ENCODE peak calls at places on chromosome 12, in ten cellular contexts. One of them, this sample, is unnamed.

GRCh38 chr12:113292091-113292490 is 42.8 kb downstream of the SLC8B1 start:
- DNase-seq in GM13976: no peak
- DNase-seq in GM04504: no peak
- DNase-seq in A549: no peak
- DNase-seq in bronchial epithelial cell: peak
- DNase-seq in right cardiac atrium: no peak
- DNase-seq in sciatic nerve: no peak
- DNase-seq in mucosa of gallbladder: no peak
- DNase-seq in neural crest cell: no peak
- DNase-seq in lung: no peak
- DNase-seq in this sample: no peak

GRCh38 chr12:84738481-84738972 is 174.1 kb downstream of the SLC6A15 start:
- DNase-seq in GM04504: peak
- DNase-seq in bronchial epithelial cell: peak
- DNase-seq in A549: no peak
- DNase-seq in neural crest cell: no peak
- DNase-seq in right cardiac atrium: no peak
- DNase-seq in lung: no peak
- DNase-seq in sciatic nerve: no peak
- DNase-seq in GM13976: no peak
- DNase-seq in mucosa of gallbladder: no peak
- DNase-seq in this sample: no peak

GRCh38 chr12:130043685-130044421 is 118.4 kb upstream of the FZD10 start:
- DNase-seq in A549: no peak
- DNase-seq in GM04504: no peak
- DNase-seq in sciatic nerve: no peak
- DNase-seq in mucosa of gallbladder: no peak
- DNase-seq in GM13976: no peak
- DNase-seq in lung: no peak
- DNase-seq in neural crest cell: no peak
- DNase-seq in right cardiac atrium: no peak
- DNase-seq in bronchial epithelial cell: no peak
- DNase-seq in this sample: no peak

GRCh38 chr12:69396041-69396440 is 36.5 kb downstream of the YEATS4 start:
- DNase-seq in GM13976: no peak
- DNase-seq in A549: no peak
- DNase-seq in GM04504: no peak
- DNase-seq in neural crest cell: no peak
- DNase-seq in sciatic nerve: no peak
- DNase-seq in mucosa of gallbladder: no peak
- DNase-seq in lung: no peak
- DNase-seq in bronchial epithelial cell: peak
- DNase-seq in right cardiac atrium: no peak
- DNase-seq in this sample: no peak

GRCh38 chr12:77343291-77343690 is 277.9 kb upstream of the E2F7 start:
- DNase-seq in mucosa of gallbladder: no peak
- DNase-seq in lung: no peak
- DNase-seq in GM04504: no peak
- DNase-seq in A549: no peak
- DNase-seq in sciatic nerve: no peak
- DNase-seq in neural crest cell: no peak
- DNase-seq in right cardiac atrium: no peak
- DNase-seq in bronchial epithelial cell: peak
- DNase-seq in GM13976: no peak
- DNase-seq in this sample: no peak

GRCh38 chr12:9813821-9814798 is 13.2 kb upstream of the KLRF1 start:
- DNase-seq in lung: peak
- DNase-seq in right cardiac atrium: peak
- DNase-seq in neural crest cell: peak
- DNase-seq in bronchial epithelial cell: peak
- DNase-seq in A549: peak
- DNase-seq in sciatic nerve: peak
- DNase-seq in GM04504: peak
- DNase-seq in GM13976: peak
- DNase-seq in mucosa of gallbladder: peak
- DNase-seq in this sample: peak

GRCh38 chr12:90854136-90854689 is 100.8 kb downstream of the CCER1 start:
- DNase-seq in neural crest cell: no peak
- DNase-seq in sciatic nerve: no peak
- DNase-seq in mucosa of gallbladder: no peak
- DNase-seq in bronchial epithelial cell: peak
- DNase-seq in right cardiac atrium: no peak
- DNase-seq in GM13976: peak
- DNase-seq in A549: peak
- DNase-seq in GM04504: peak
- DNase-seq in lung: no peak
- DNase-seq in this sample: peak

GRCh38 chr12:116691205-116691604 is 46.7 kb downstream of the SPRING1 start:
- DNase-seq in A549: no peak
- DNase-seq in GM04504: no peak
- DNase-seq in lung: no peak
- DNase-seq in GM13976: no peak
- DNase-seq in sciatic nerve: no peak
- DNase-seq in right cardiac atrium: no peak
- DNase-seq in bronchial epithelial cell: no peak
- DNase-seq in mucosa of gallbladder: no peak
- DNase-seq in neural crest cell: no peak
- DNase-seq in this sample: no peak

GRCh38 chr12:99131761-99132199 is 486.7 kb downstream of the APAF1 start:
- DNase-seq in GM04504: no peak
- DNase-seq in neural crest cell: peak
- DNase-seq in right cardiac atrium: peak
- DNase-seq in lung: no peak
- DNase-seq in GM13976: peak
- DNase-seq in mucosa of gallbladder: no peak
- DNase-seq in sciatic nerve: no peak
- DNase-seq in A549: no peak
- DNase-seq in bronchial epithelial cell: no peak
- DNase-seq in this sample: peak

GRCh38 chr12:111410229-111411186 is 4.8 kb downstream of the SH2B3 start:
- DNase-seq in GM04504: no peak
- DNase-seq in lung: no peak
- DNase-seq in bronchial epithelial cell: no peak
- DNase-seq in A549: no peak
- DNase-seq in sciatic nerve: no peak
- DNase-seq in mucosa of gallbladder: no peak
- DNase-seq in GM13976: peak
- DNase-seq in right cardiac atrium: peak
- DNase-seq in neural crest cell: no peak
- DNase-seq in this sample: no peak

GRCh38 chr12:10718279-10718821 is 4.8 kb downstream of the YBX3 start:
- DNase-seq in lung: no peak
- DNase-seq in GM13976: no peak
- DNase-seq in bronchial epithelial cell: peak
- DNase-seq in neural crest cell: no peak
- DNase-seq in GM04504: peak
- DNase-seq in A549: no peak
- DNase-seq in mucosa of gallbladder: no peak
- DNase-seq in right cardiac atrium: no peak
- DNase-seq in sciatic nerve: no peak
- DNase-seq in this sample: peak

GRCh38 chr12:26197832-26198231 is 2.5 kb downstream of the SSPN start:
- DNase-seq in lung: no peak
- DNase-seq in bronchial epithelial cell: no peak
- DNase-seq in GM04504: no peak
- DNase-seq in mucosa of gallbladder: no peak
- DNase-seq in neural crest cell: no peak
- DNase-seq in A549: no peak
- DNase-seq in sciatic nerve: no peak
- DNase-seq in right cardiac atrium: no peak
- DNase-seq in GM13976: no peak
- DNase-seq in this sample: no peak

GRCh38 chr12:76444408-76444984 is 96.3 kb upstream of the BBS10 start:
- DNase-seq in right cardiac atrium: no peak
- DNase-seq in mucosa of gallbladder: no peak
- DNase-seq in A549: no peak
- DNase-seq in neural crest cell: no peak
- DNase-seq in GM04504: no peak
- DNase-seq in GM13976: no peak
- DNase-seq in lung: no peak
- DNase-seq in bronchial epithelial cell: peak
- DNase-seq in sciatic nerve: no peak
- DNase-seq in this sample: no peak

GRCh38 chr12:93894391-93895095 is 217.4 kb downstream of the CRADD start:
- DNase-seq in neural crest cell: no peak
- DNase-seq in right cardiac atrium: peak
- DNase-seq in lung: peak
- DNase-seq in GM13976: no peak
- DNase-seq in A549: no peak
- DNase-seq in bronchial epithelial cell: no peak
- DNase-seq in mucosa of gallbladder: peak
- DNase-seq in sciatic nerve: peak
- DNase-seq in GM04504: peak
- DNase-seq in this sample: peak

GRCh38 chr12:46373303-46374182 is 970 bp upstream of the SLC38A2 start:
- DNase-seq in A549: peak
- DNase-seq in mucosa of gallbladder: peak
- DNase-seq in sciatic nerve: peak
- DNase-seq in bronchial epithelial cell: no peak
- DNase-seq in GM13976: peak
- DNase-seq in right cardiac atrium: peak
- DNase-seq in GM04504: no peak
- DNase-seq in neural crest cell: peak
- DNase-seq in lung: peak
- DNase-seq in this sample: peak

GRCh38 chr12:111686574-111687105 is 787 bp downstream of the ACAD10 start:
- DNase-seq in GM04504: no peak
- DNase-seq in mucosa of gallbladder: no peak
- DNase-seq in sciatic nerve: no peak
- DNase-seq in right cardiac atrium: no peak
- DNase-seq in lung: no peak
- DNase-seq in neural crest cell: no peak
- DNase-seq in GM13976: no peak
- DNase-seq in A549: no peak
- DNase-seq in bronchial epithelial cell: peak
- DNase-seq in this sample: no peak

GRCh38 chr12:108333898-108334699 is 5.0 kb downstream of the CMKLR1 start:
- DNase-seq in neural crest cell: no peak
- DNase-seq in mucosa of gallbladder: no peak
- DNase-seq in GM13976: peak
- DNase-seq in bronchial epithelial cell: peak
- DNase-seq in A549: no peak
- DNase-seq in right cardiac atrium: no peak
- DNase-seq in sciatic nerve: no peak
- DNase-seq in GM04504: no peak
- DNase-seq in lung: no peak
- DNase-seq in this sample: no peak

GRCh38 chr12:4269279-4269991 is 4.1 kb upstream of the CCND2 start:
- DNase-seq in sciatic nerve: peak
- DNase-seq in right cardiac atrium: peak
- DNase-seq in mucosa of gallbladder: peak
- DNase-seq in lung: peak
- DNase-seq in A549: no peak
- DNase-seq in GM04504: no peak
- DNase-seq in neural crest cell: peak
- DNase-seq in bronchial epithelial cell: peak
- DNase-seq in GM13976: peak
- DNase-seq in this sample: peak

GRCh38 chr12:104672501-104673265 is 215.9 kb downstream of the CHST11 start:
- DNase-seq in neural crest cell: no peak
- DNase-seq in right cardiac atrium: peak
- DNase-seq in GM13976: no peak
- DNase-seq in GM04504: no peak
- DNase-seq in A549: peak
- DNase-seq in lung: no peak
- DNase-seq in mucosa of gallbladder: peak
- DNase-seq in sciatic nerve: no peak
- DNase-seq in bronchial epithelial cell: peak
- DNase-seq in this sample: no peak

GRCh38 chr12:5272061-5272820 is 159.7 kb upstream of the NTF3 start:
- DNase-seq in mucosa of gallbladder: no peak
- DNase-seq in A549: no peak
- DNase-seq in GM13976: no peak
- DNase-seq in lung: no peak
- DNase-seq in sciatic nerve: no peak
- DNase-seq in bronchial epithelial cell: no peak
- DNase-seq in GM04504: no peak
- DNase-seq in right cardiac atrium: no peak
- DNase-seq in neural crest cell: no peak
- DNase-seq in this sample: no peak

GRCh38 chr12:51907864-51908425 is 641 bp downstream of the ACVRL1 start:
- DNase-seq in A549: no peak
- DNase-seq in neural crest cell: no peak
- DNase-seq in GM04504: no peak
- DNase-seq in right cardiac atrium: no peak
- DNase-seq in mucosa of gallbladder: no peak
- DNase-seq in bronchial epithelial cell: no peak
- DNase-seq in lung: no peak
- DNase-seq in GM13976: no peak
- DNase-seq in sciatic nerve: peak
- DNase-seq in this sample: no peak

GRCh38 chr12:106068296-106068695 is 70.5 kb downstream of the NUAK1 start:
- DNase-seq in bronchial epithelial cell: no peak
- DNase-seq in mucosa of gallbladder: no peak
- DNase-seq in GM04504: no peak
- DNase-seq in lung: no peak
- DNase-seq in GM13976: no peak
- DNase-seq in neural crest cell: no peak
- DNase-seq in A549: no peak
- DNase-seq in right cardiac atrium: no peak
- DNase-seq in sciatic nerve: no peak
- DNase-seq in this sample: no peak

GRCh38 chr12:42162198-42162597 is 17.5 kb upstream of the GXYLT1 start:
- DNase-seq in right cardiac atrium: no peak
- DNase-seq in neural crest cell: no peak
- DNase-seq in lung: no peak
- DNase-seq in mucosa of gallbladder: no peak
- DNase-seq in GM04504: no peak
- DNase-seq in A549: no peak
- DNase-seq in sciatic nerve: no peak
- DNase-seq in GM13976: no peak
- DNase-seq in bronchial epithelial cell: peak
- DNase-seq in this sample: no peak

GRCh38 chr12:94777936-94778335 is 127.6 kb upstream of the TMCC3 start:
- DNase-seq in bronchial epithelial cell: no peak
- DNase-seq in neural crest cell: no peak
- DNase-seq in lung: no peak
- DNase-seq in A549: no peak
- DNase-seq in right cardiac atrium: no peak
- DNase-seq in sciatic nerve: no peak
- DNase-seq in GM04504: no peak
- DNase-seq in GM13976: no peak
- DNase-seq in mucosa of gallbladder: no peak
- DNase-seq in this sample: no peak

GRCh38 chr12:119727600-119728436 is 59.9 kb downstream of the PRKAB1 start:
- DNase-seq in right cardiac atrium: no peak
- DNase-seq in neural crest cell: no peak
- DNase-seq in GM13976: no peak
- DNase-seq in sciatic nerve: no peak
- DNase-seq in A549: no peak
- DNase-seq in GM04504: no peak
- DNase-seq in bronchial epithelial cell: peak
- DNase-seq in mucosa of gallbladder: no peak
- DNase-seq in lung: no peak
- DNase-seq in this sample: no peak

GRCh38 chr12:101671157-101671791 is 26.2 kb upstream of the CHPT1 start:
- DNase-seq in bronchial epithelial cell: no peak
- DNase-seq in sciatic nerve: no peak
- DNase-seq in lung: peak
- DNase-seq in A549: no peak
- DNase-seq in mucosa of gallbladder: peak
- DNase-seq in GM13976: peak
- DNase-seq in right cardiac atrium: no peak
- DNase-seq in neural crest cell: no peak
- DNase-seq in GM04504: no peak
- DNase-seq in this sample: no peak

GRCh38 chr12:117518594-117519270 is 157.3 kb upstream of the NOS1 start:
- DNase-seq in A549: no peak
- DNase-seq in mucosa of gallbladder: peak
- DNase-seq in GM13976: no peak
- DNase-seq in lung: peak
- DNase-seq in neural crest cell: no peak
- DNase-seq in bronchial epithelial cell: no peak
- DNase-seq in right cardiac atrium: peak
- DNase-seq in GM04504: no peak
- DNase-seq in sciatic nerve: no peak
- DNase-seq in this sample: no peak

GRCh38 chr12:46908936-46909635 is 83.3 kb upstream of the SLC38A4 start:
- DNase-seq in GM04504: no peak
- DNase-seq in right cardiac atrium: no peak
- DNase-seq in sciatic nerve: no peak
- DNase-seq in lung: no peak
- DNase-seq in GM13976: no peak
- DNase-seq in bronchial epithelial cell: peak
- DNase-seq in neural crest cell: no peak
- DNase-seq in mucosa of gallbladder: no peak
- DNase-seq in A549: no peak
- DNase-seq in this sample: no peak